ENCODE peak calls at places on chromosomes 5 and 9, in five cellular contexts. M is naive thymus-derived CD8-positive, alpha-beta T cell; Q is fibroblast of pulmonary artery; Y is GDM1; U is mucosa of descending colon. B is an unnamed sample.

GRCh38 chr5:77850536-77851228 is 74.5 kb upstream of the TBCA start:
- DNase-seq in M (no peak), Q (no peak), Y (no peak), U (no peak), B (no peak)

GRCh38 chr5:179623906-179624741 is 653 bp upstream of the HNRNPH1 start:
- DNase-seq in M (no peak), Q (peak), Y (no peak), U (no peak), B (no peak)

GRCh38 chr5:89265511-89266169 is 382.7 kb upstream of the MEF2C start:
- DNase-seq in M (no peak), Q (peak), Y (no peak), U (no peak), B (no peak)

GRCh38 chr5:1413611-1414241 is 31.5 kb downstream of the SLC6A3 start:
- DNase-seq in M (no peak), Q (no peak), Y (no peak), U (no peak), B (no peak)

GRCh38 chr9:100577776-100578448 is at the start of gene CAVIN4:
- DNase-seq in M (no peak), Q (peak), Y (no peak), U (no peak), B (no peak)

GRCh38 chr5:122849746-122850145 is 4.3 kb downstream of the SNX24 start:
- DNase-seq in M (no peak), Q (peak), Y (no peak), U (no peak), B (no peak)

GRCh38 chr9:131589124-131589711 is 43.9 kb downstream of the PRRT1B start:
- DNase-seq in M (no peak), Q (no peak), Y (no peak), U (no peak), B (no peak)

GRCh38 chr5:51034501-51034900 is 348.7 kb upstream of the ISL1 start:
- DNase-seq in M (no peak), Q (no peak), Y (no peak), U (no peak), B (no peak)

GRCh38 chr5:176497852-176498251 is 39.4 kb downstream of the RNF44 start:
- DNase-seq in M (no peak), Q (no peak), Y (no peak), U (no peak), B (no peak)

GRCh38 chr9:12849486-12850010 is 74.7 kb downstream of the LURAP1L start:
- DNase-seq in M (no peak), Q (no peak), Y (no peak), U (no peak), B (no peak)

GRCh38 chr5:126300293-126300692 is 122.9 kb upstream of the GRAMD2B start:
- DNase-seq in M (no peak), Q (no peak), Y (no peak), U (no peak), B (no peak)

GRCh38 chr9:127130661-127131538 is 8.5 kb upstream of the ANGPTL2 start:
- DNase-seq in M (no peak), Q (peak), Y (no peak), U (no peak), B (no peak)

GRCh38 chr5:60722416-60722815 is 22.4 kb upstream of the DEPDC1B start:
- DNase-seq in M (no peak), Q (no peak), Y (no peak), U (no peak), B (no peak)

GRCh38 chr5:109485030-109485429 is 75.3 kb upstream of the PJA2 start:
- DNase-seq in M (no peak), Q (peak), Y (no peak), U (peak), B (peak)

GRCh38 chr5:12354686-12355085 is 450.4 kb upstream of the CTNND2 start:
- DNase-seq in M (no peak), Q (no peak), Y (no peak), U (no peak), B (no peak)

GRCh38 chr9:121318631-121319393 is 50.9 kb downstream of the GSN start:
- DNase-seq in M (no peak), Q (no peak), Y (no peak), U (no peak), B (no peak)

GRCh38 chr9:121612511-121612998 is 38.9 kb upstream of the DAB2IP start:
- DNase-seq in M (no peak), Q (no peak), Y (no peak), U (peak), B (peak)

GRCh38 chr9:133151041-133151440 is 12.7 kb downstream of the GBGT1 start:
- DNase-seq in M (no peak), Q (no peak), Y (no peak), U (no peak), B (no peak)

GRCh38 chr5:7927466-7928375 is 58.8 kb downstream of the MTRR start:
- DNase-seq in M (no peak), Q (peak), Y (peak), U (peak), B (peak)

GRCh38 chr9:89106224-89106851 is 72.3 kb downstream of the SHC3 start:
- DNase-seq in M (no peak), Q (no peak), Y (no peak), U (no peak), B (no peak)

GRCh38 chr5:127313847-127314473 is 23.4 kb downstream of the MEGF10 start:
- DNase-seq in M (peak), Q (peak), Y (peak), U (peak), B (peak)

GRCh38 chr5:2872676-2873075 is 121.2 kb upstream of the IRX2 start:
- DNase-seq in M (no peak), Q (no peak), Y (no peak), U (no peak), B (no peak)

GRCh38 chr5:51326844-51327243 is 56.4 kb upstream of the ISL1 start:
- DNase-seq in M (no peak), Q (no peak), Y (no peak), U (no peak), B (no peak)

GRCh38 chr5:17090839-17091238 is 126.6 kb upstream of the BASP1 start:
- DNase-seq in M (no peak), Q (no peak), Y (no peak), U (no peak), B (no peak)

GRCh38 chr5:180330810-180331646 is 22.1 kb downstream of the GFPT2 start:
- DNase-seq in M (no peak), Q (peak), Y (no peak), U (no peak), B (no peak)

GRCh38 chr5:173327084-173327947 is 898 bp downstream of the STC2 start:
- DNase-seq in M (no peak), Q (peak), Y (no peak), U (no peak), B (no peak)

GRCh38 chr5:174570662-174571061 is 153.7 kb upstream of the MSX2 start:
- DNase-seq in M (no peak), Q (no peak), Y (no peak), U (no peak), B (no peak)

GRCh38 chr5:72427488-72428437 is 79.4 kb downstream of the ZNF366 start:
- DNase-seq in M (no peak), Q (peak), Y (no peak), U (no peak), B (no peak)

GRCh38 chr9:131037336-131038255 is 28.6 kb downstream of the LAMC3 start:
- DNase-seq in M (no peak), Q (no peak), Y (no peak), U (no peak), B (no peak)

B was measured in left colon.